ENCODE peak calls at places on chromosomes 4 and X, in seven cellular contexts. Z is mesenchymal stem cell, X is GM23248, E is MM.1S, I is neuronal stem cell, U is H9, S is mammary epithelial cell. D is an unnamed sample. For H3K9me3 and H3K27me3, the result is how much of the 10 kb centered on the place peaks cover.

GRCh38 chrX:140949231-140949630 is 53.2 kb upstream of the SPANXB1 start:
- DNase-seq in Z (no peak), X (no peak), E (no peak), I (no peak), U (no peak), S (no peak), D (no peak)

GRCh38 chr4:7183780-7184460 is 8.4 kb upstream of the SORCS2 start:
- DNase-seq in Z (no peak), X (no peak), E (no peak), I (no peak), U (peak), S (no peak), D (no peak)

GRCh38 chr4:145554691-145555090 is 64.5 kb upstream of the MMAA start:
- DNase-seq in Z (no peak), X (no peak), E (no peak), I (no peak), U (no peak), S (no peak), D (no peak)

GRCh38 chrX:12329476-12329875 is 191.2 kb downstream of the FRMPD4 start:
- DNase-seq in Z (no peak), X (no peak), E (no peak), I (no peak), U (no peak), S (peak), D (no peak)

GRCh38 chr4:145132521-145133098 is 34.5 kb downstream of the ABCE1 start:
- DNase-seq in Z (peak), X (peak), E (no peak), I (no peak), U (no peak), S (no peak), D (peak)

GRCh38 chr4:126583509-126583908 is 1049.2 kb upstream of the INTU start:
- DNase-seq in Z (peak), X (peak), E (peak), I (no peak), U (peak), S (peak), D (no peak)

GRCh38 chrX:70219938-70220764 is 14.3 kb upstream of the AWAT1 start:
- DNase-seq in Z (no peak), X (peak), E (no peak), I (no peak), U (no peak), S (peak), D (peak)

GRCh38 chrX:83185010-83185409 is 323.1 kb upstream of the POU3F4 start:
- DNase-seq in Z (no peak), X (no peak), E (no peak), I (no peak), U (no peak), S (no peak), D (no peak)

GRCh38 chr4:3047464-3048286 is 26.7 kb downstream of the HTT-AS start:
- DNase-seq in Z (peak), X (peak), E (peak), I (peak), U (peak), S (peak), D (no peak)

GRCh38 chrX:130637591-130637990 is 235.8 kb downstream of the RBMX2 start:
- DNase-seq in Z (peak), X (peak), E (no peak), I (no peak), U (no peak), S (no peak), D (peak)

GRCh38 chr4:74364649-74365491 is at the start of gene EREG:
- DNase-seq in Z (peak), X (peak), E (no peak), I (peak), U (peak), S (peak), D (peak)

GRCh38 chr4:8391972-8392371 is 48.6 kb downstream of the ACOX3 start:
- DNase-seq in Z (peak), X (peak), E (no peak), I (no peak), U (no peak), S (peak), D (peak)

GRCh38 chr4:1208970-1209704 is 36.8 kb upstream of the SPON2 start:
- DNase-seq in Z (peak), X (no peak), E (no peak), I (no peak), U (no peak), S (no peak), D (peak)

GRCh38 chr4:101604976-101605375 is 185.6 kb upstream of the BANK1 start:
- DNase-seq in Z (no peak), X (no peak), E (no peak), I (no peak), U (no peak), S (no peak), D (peak)

GRCh38 chrX:23385242-23385641 is 50.6 kb downstream of the PTCHD1 start:
- DNase-seq in Z (no peak), X (no peak), E (no peak), I (no peak), U (no peak), S (no peak), D (no peak)

GRCh38 chrX:39813631-39814246 is 284.0 kb downstream of the BCOR start:
- DNase-seq in Z (peak), X (peak), E (no peak), I (no peak), U (no peak), S (peak), D (peak)

DNA sequence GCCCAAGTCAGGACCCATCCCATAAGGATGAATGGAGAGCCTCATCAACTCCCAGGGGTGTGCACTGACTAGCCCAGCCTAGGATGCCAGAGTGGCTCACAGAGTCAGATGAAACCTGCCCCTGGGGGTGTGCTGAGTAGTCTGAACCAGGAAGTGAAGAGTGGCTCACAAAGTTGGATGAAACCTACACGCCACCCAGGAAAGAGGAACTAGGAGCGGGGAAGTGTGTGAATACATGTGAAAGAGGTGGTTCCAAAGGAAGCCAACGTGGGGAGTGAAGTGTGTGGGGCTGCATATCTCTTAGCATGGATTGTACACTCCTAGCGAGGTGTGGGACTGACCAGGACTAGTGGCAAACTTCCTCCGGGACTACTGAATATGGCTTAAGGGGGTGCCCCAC is 902.1 kb upstream of the NDST4 start:
- DNase-seq in Z (no peak), X (no peak), E (no peak), I (no peak), U (no peak), S (no peak), D (no peak)
- H3K9me3 ChIP-seq in Z (half or more), X (under half), E (under half), I (under half), U (under half), S (under half), D (under half)

GRCh38 chr4:36402008-36402758 is 120.8 kb downstream of the DTHD1 start:
- DNase-seq in Z (no peak), X (no peak), E (no peak), I (no peak), U (no peak), S (no peak), D (no peak)
- H3K27me3 ChIP-seq in Z (under half), X (under half), E (under half), I (under half), U (under half), S (under half), D (under half)

GRCh38 chr4:128450326-128451120 is 162.9 kb upstream of the PGRMC2 start:
- DNase-seq in Z (no peak), X (no peak), E (no peak), I (no peak), U (no peak), S (no peak), D (no peak)
- H2AFZ ChIP-seq in Z (no peak), X (no peak), E (no peak), I (no peak), U (no peak), S (no peak), D (no peak)

DNA sequence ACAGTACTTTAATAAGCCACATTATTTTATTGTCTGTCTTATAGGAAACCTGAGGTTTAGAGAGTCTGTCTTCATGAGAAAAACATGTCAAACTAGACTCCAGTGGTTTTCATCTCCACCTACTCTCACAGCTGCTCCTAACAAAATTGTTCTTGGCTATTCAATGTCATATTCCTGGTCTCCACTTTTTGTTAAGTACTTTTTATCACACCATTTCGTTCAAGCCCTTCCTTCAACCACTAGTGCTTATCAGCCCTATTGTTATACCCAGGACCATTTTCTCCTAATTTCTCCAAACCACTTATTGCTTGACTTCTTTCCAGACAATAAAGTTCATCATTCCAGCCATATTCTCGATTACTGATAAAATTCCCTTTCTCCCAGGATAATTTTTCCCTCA is 1674.3 kb upstream of the AGA start:
- DNase-seq in Z (no peak), X (no peak), E (no peak), I (no peak), U (no peak), S (no peak), D (peak)
- H3K9me3 ChIP-seq in Z (under half), X (under half), E (under half), I (under half), U (under half), S (under half), D (under half)

DNA sequence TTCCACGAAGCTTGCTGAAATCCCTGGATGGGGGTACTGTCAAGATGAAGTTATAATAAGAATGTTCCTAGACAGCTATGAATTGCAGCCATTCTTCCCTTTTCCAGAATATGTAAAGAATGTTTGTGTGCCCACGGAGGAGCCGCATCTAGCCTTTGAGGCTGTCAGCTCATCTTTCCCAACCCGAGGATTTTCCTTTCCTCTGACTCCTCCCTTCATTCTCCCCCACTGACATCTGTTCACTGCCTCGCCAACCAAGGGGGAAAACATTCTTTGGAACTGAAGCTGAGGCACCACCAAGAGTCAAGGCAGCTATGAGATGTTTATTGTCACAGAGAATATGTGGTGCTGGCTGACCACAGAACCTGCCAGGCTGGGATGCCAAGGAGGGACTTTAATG is 8.8 kb downstream of the NHSL2 start:
- DNase-seq in Z (peak), X (peak), E (no peak), I (no peak), U (no peak), S (no peak), D (no peak)
- H3K27me3 ChIP-seq in Z (under half), X (under half), E (under half), I (under half), U (under half), S (under half), D (under half)

GRCh38 chrX:43939187-43939926 is 33.8 kb downstream of the NDP start:
- DNase-seq in Z (no peak), X (peak), E (no peak), I (no peak), U (no peak), S (no peak), D (peak)
- H2AFZ ChIP-seq in Z (no peak), X (no peak), E (no peak), I (no peak), U (no peak), S (no peak), D (no peak)

DNA sequence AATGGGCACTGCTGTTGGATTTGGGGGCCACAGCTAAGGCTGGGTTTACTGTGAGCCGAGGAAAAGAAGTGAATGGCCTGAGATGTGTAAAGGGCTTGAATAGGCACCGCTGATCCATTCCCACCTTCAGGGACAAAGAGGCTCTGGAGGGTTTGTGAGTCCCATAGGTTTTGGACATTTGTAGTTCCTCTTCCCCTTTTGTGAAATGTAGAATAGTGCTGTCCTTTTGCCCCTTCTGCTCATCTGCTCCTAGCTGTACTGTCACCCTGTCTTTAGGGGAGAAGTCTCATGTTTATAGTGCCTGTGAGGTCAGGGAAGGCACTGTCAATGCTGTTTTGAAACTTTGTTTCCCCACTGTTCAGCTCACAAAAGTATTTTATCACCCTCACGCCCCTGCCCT is 26.4 kb upstream of the CLCN4 start:
- DNase-seq in Z (no peak), X (no peak), E (no peak), I (no peak), U (no peak), S (no peak), D (no peak)
- H3K9me3 ChIP-seq in Z (under half), X (under half), E (under half), I (under half), U (under half), S (under half), D (under half)

DNA sequence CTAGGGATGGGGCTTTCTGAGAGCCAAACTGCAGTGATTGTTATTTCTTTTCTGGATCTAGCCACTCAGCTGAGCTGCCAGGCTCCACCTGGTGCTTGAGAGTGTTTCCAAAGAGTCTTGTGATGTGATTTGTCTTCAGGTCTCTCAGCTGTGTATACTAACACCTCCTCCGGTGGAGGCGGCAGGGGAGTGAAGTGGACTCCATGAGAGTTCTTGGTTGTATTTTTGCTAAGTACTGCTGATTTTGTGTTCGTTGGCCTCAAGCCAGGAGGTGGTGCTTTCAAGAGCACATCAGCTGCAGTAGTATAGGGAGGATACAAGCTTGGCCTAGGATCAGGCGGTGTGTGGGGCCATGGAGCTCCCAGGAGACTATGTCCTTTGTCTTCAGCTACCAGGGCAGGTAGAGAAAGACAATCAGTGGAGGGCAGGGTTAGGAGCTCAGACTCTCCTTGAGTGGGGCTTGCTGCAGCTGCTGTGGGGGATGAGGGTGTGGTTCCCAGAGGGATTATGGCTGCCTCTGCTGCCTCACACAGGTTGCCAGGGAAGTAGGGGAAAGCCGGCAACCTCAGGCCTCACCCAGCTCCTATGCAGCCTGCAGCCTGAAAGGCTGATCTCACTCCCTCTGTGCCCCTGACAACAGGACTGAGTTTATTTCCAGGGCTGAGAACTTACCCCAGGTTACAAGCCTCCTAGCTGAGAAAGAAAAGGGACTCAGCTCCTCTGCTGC is 62.4 kb downstream of the NPFFR2 start:
- DNase-seq in Z (no peak), X (no peak), E (no peak), I (no peak), U (no peak), S (no peak), D (no peak)
- H3K27me3 ChIP-seq in Z (under half), X (under half), E (under half), I (under half), U (under half), S (under half), D (under half)

GRCh38 chr4:110637408-110638131 is 14.7 kb upstream of the PITX2 start:
- DNase-seq in Z (peak), X (peak), E (no peak), I (peak), U (peak), S (no peak), D (no peak)
- H2AFZ ChIP-seq in Z (no peak), X (peak), E (no peak), I (peak), U (peak), S (no peak), D (peak)

DNA sequence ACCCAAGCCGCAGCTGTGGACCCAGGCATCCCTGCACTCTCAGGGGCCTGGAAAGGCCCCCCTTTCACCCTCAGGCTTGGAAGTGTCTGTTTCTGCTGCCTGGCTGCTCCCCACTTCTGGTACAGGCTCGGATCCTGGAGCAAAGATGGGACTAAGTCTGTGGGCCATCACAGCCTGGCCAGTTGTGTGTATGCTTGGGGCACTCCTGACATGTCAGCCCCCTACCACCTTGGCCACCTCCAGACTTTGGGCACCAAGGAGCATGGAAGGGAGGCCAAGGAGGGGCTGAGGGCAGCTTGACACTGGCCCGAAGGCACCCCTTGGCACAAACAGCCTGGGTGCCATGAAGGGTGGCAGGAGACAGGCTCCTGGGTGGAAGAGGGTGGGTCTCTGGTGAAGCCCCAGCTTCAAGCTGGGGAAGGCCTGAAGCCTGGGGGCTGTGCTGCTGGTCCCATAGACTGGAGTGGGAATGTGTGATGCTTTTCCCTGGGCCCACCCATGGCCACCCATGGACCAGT is 799.4 kb upstream of the AGA start:
- DNase-seq in Z (no peak), X (no peak), E (no peak), I (no peak), U (no peak), S (no peak), D (no peak)
- H3K9me3 ChIP-seq in Z (under half), X (under half), E (under half), I (under half), U (under half), S (under half), D (under half)